ENCODE peak calls at places on chromosome 2, in seven cellular contexts. Y, R, T, B, O, D and H are unnamed samples.

GRCh38 chr2:69280017-69280671 is 106.9 kb downstream of the GFPT1 start:
- DNase-seq in Y (peak), R (no peak), T (no peak), B (no peak), O (no peak), D (no peak), H (no peak)

GRCh38 chr2:11681722-11682589 is 12.0 kb upstream of the NTSR2 start:
- DNase-seq in Y (peak), R (peak), T (peak), B (no peak), O (no peak), D (peak), H (peak)

GRCh38 chr2:43303120-43303519 is 76.7 kb upstream of the ZFP36L2 start:
- DNase-seq in Y (no peak), R (no peak), T (no peak), B (no peak), O (no peak), D (no peak), H (no peak)

GRCh38 chr2:218567797-218568189 is 358 bp downstream of the USP37 start:
- DNase-seq in Y (no peak), R (no peak), T (no peak), B (no peak), O (no peak), D (peak), H (no peak)

GRCh38 chr2:105129722-105130232 is 91.9 kb downstream of the MRPS9 start:
- DNase-seq in Y (no peak), R (no peak), T (no peak), B (no peak), O (no peak), D (no peak), H (no peak)

GRCh38 chr2:46335966-46336436 is 38.8 kb downstream of the EPAS1 start:
- DNase-seq in Y (no peak), R (peak), T (no peak), B (no peak), O (no peak), D (no peak), H (no peak)

GRCh38 chr2:237732070-237732469 is 66.5 kb upstream of the RBM44 start:
- DNase-seq in Y (no peak), R (no peak), T (no peak), B (no peak), O (no peak), D (no peak), H (no peak)

GRCh38 chr2:183123117-183123958 is 905 bp upstream of the NUP35 start:
- DNase-seq in Y (no peak), R (no peak), T (no peak), B (no peak), O (no peak), D (no peak), H (no peak)

GRCh38 chr2:173146590-173146989 is 70.9 kb downstream of the MAP3K20 start:
- DNase-seq in Y (no peak), R (no peak), T (no peak), B (no peak), O (no peak), D (no peak), H (no peak)

GRCh38 chr2:220334210-220334609 is 706.8 kb downstream of the SLC4A3 start:
- DNase-seq in Y (no peak), R (no peak), T (no peak), B (no peak), O (no peak), D (no peak), H (no peak)

GRCh38 chr2:128617661-128618060 is 299.0 kb upstream of the HS6ST1 start:
- DNase-seq in Y (no peak), R (no peak), T (no peak), B (no peak), O (no peak), D (no peak), H (no peak)

GRCh38 chr2:202771336-202771735 is 100.2 kb downstream of the ICA1L start:
- DNase-seq in Y (no peak), R (no peak), T (no peak), B (no peak), O (no peak), D (no peak), H (no peak)

GRCh38 chr2:204705243-204705971 is 160.1 kb downstream of the PARD3B start:
- DNase-seq in Y (no peak), R (no peak), T (no peak), B (no peak), O (peak), D (no peak), H (no peak)

GRCh38 chr2:108593547-108594098 is 59.4 kb downstream of the LIMS1 start:
- DNase-seq in Y (peak), R (no peak), T (no peak), B (no peak), O (peak), D (no peak), H (no peak)

GRCh38 chr2:23199115-23199918 is 185.7 kb upstream of the KLHL29 start:
- DNase-seq in Y (peak), R (no peak), T (no peak), B (no peak), O (peak), D (no peak), H (no peak)

GRCh38 chr2:12010779-12011178 is 264.3 kb downstream of the LPIN1 start:
- DNase-seq in Y (no peak), R (no peak), T (no peak), B (no peak), O (no peak), D (no peak), H (no peak)

GRCh38 chr2:63614983-63615945 is 26.5 kb downstream of the MDH1 start:
- DNase-seq in Y (peak), R (no peak), T (no peak), B (no peak), O (no peak), D (no peak), H (no peak)

GRCh38 chr2:45259144-45259543 is 249.9 kb upstream of the SIX2 start:
- DNase-seq in Y (no peak), R (no peak), T (no peak), B (no peak), O (no peak), D (no peak), H (no peak)

GRCh38 chr2:235534608-235535422 is 41.0 kb downstream of the AGAP1 start:
- DNase-seq in Y (no peak), R (no peak), T (no peak), B (no peak), O (no peak), D (no peak), H (no peak)

GRCh38 chr2:241728627-241729026 is 5.8 kb upstream of the D2HGDH start:
- DNase-seq in Y (no peak), R (peak), T (no peak), B (no peak), O (no peak), D (no peak), H (no peak)

GRCh38 chr2:105398522-105399206 is at the start of gene FHL2:
- DNase-seq in Y (peak), R (peak), T (peak), B (peak), O (peak), D (peak), H (no peak)

GRCh38 chr2:124693156-124693555 is 668.1 kb downstream of the CNTNAP5 start:
- DNase-seq in Y (no peak), R (no peak), T (no peak), B (no peak), O (no peak), D (no peak), H (no peak)

GRCh38 chr2:32811696-32812095 is 135.1 kb upstream of the LTBP1 start:
- DNase-seq in Y (no peak), R (no peak), T (no peak), B (no peak), O (no peak), D (no peak), H (no peak)

GRCh38 chr2:82330104-82330503 is 2025.6 kb upstream of the LRRTM1 start:
- DNase-seq in Y (no peak), R (no peak), T (no peak), B (no peak), O (no peak), D (no peak), H (no peak)

GRCh38 chr2:99975386-99975785 is 167.0 kb downstream of the AFF3 start:
- DNase-seq in Y (peak), R (no peak), T (no peak), B (no peak), O (peak), D (no peak), H (no peak)

GRCh38 chr2:178863130-178863855 is 56.1 kb upstream of the TTN start:
- DNase-seq in Y (no peak), R (no peak), T (no peak), B (no peak), O (no peak), D (no peak), H (no peak)